ENCODE peak calls at places on chromosomes 2 and 18, in seven cellular contexts. J is cardiac muscle cell, S is left lung, B is transverse colon, H is HCT116, M is fibroblast of mammary gland, E is fibroblast of pulmonary artery. G is an unnamed sample.

GRCh38 chr2:138780451-138780880 is 276 bp upstream of the NXPH2 start:
- DNase-seq in J (peak), S (peak), B (no peak), H (no peak), M (no peak), E (no peak), G (no peak)

GRCh38 chr2:119255760-119256573 is 32.3 kb downstream of the STEAP3 start:
- DNase-seq in J (no peak), S (no peak), B (no peak), H (peak), M (peak), E (peak), G (peak)

GRCh38 chr2:134307334-134307733 is 53.5 kb downstream of the MGAT5 start:
- DNase-seq in J (no peak), S (no peak), B (no peak), H (no peak), M (no peak), E (peak), G (no peak)

GRCh38 chr2:142769761-142770160 is 107.7 kb upstream of the KYNU start:
- DNase-seq in J (no peak), S (no peak), B (no peak), H (no peak), M (no peak), E (no peak), G (peak)

GRCh38 chr2:221137385-221137784 is 434.7 kb downstream of the EPHA4 start:
- DNase-seq in J (no peak), S (no peak), B (no peak), H (no peak), M (no peak), E (no peak), G (no peak)

GRCh38 chr18:73593207-73593606 is 554.4 kb downstream of the FBXO15 start:
- DNase-seq in J (no peak), S (no peak), B (no peak), H (no peak), M (no peak), E (no peak), G (no peak)

GRCh38 chr2:56369316-56369715 is 185.5 kb downstream of the CCDC85A start:
- DNase-seq in J (no peak), S (no peak), B (no peak), H (no peak), M (peak), E (peak), G (no peak)

GRCh38 chr2:27795868-27796277 is 24.4 kb downstream of the MRPL33 start:
- DNase-seq in J (no peak), S (no peak), B (no peak), H (no peak), M (peak), E (no peak), G (no peak)

GRCh38 chr18:70384181-70384790 is 95.4 kb downstream of the SOCS6 start:
- DNase-seq in J (no peak), S (no peak), B (no peak), H (peak), M (peak), E (peak), G (peak)

GRCh38 chr2:58046335-58046584 is 346 bp upstream of the VRK2 start:
- DNase-seq in J (no peak), S (no peak), B (no peak), H (no peak), M (no peak), E (no peak), G (no peak)

GRCh38 chr2:71939588-71940535 is 207.8 kb downstream of the CYP26B1 start:
- DNase-seq in J (no peak), S (no peak), B (peak), H (no peak), M (no peak), E (no peak), G (no peak)

GRCh38 chr18:78776706-78777105 is 202.9 kb upstream of the SALL3 start:
- DNase-seq in J (no peak), S (peak), B (peak), H (no peak), M (no peak), E (no peak), G (no peak)

GRCh38 chr2:161036926-161037325 is 123.3 kb upstream of the TANK start:
- DNase-seq in J (no peak), S (no peak), B (no peak), H (no peak), M (peak), E (no peak), G (no peak)

GRCh38 chr2:181754136-181754535 is 73.8 kb upstream of the NEUROD1 start:
- DNase-seq in J (no peak), S (no peak), B (no peak), H (no peak), M (no peak), E (no peak), G (no peak)

GRCh38 chr2:86315084-86315483 is 22.3 kb downstream of the REEP1 start:
- DNase-seq in J (no peak), S (no peak), B (no peak), H (no peak), M (no peak), E (no peak), G (no peak)

GRCh38 chr2:240394549-240394948 is 40.9 kb upstream of the GPC1 start:
- DNase-seq in J (no peak), S (no peak), B (peak), H (no peak), M (no peak), E (no peak), G (no peak)

GRCh38 chr2:129400825-129401224 is 578.6 kb upstream of the RAB6C start:
- DNase-seq in J (peak), S (no peak), B (no peak), H (no peak), M (no peak), E (no peak), G (no peak)

GRCh38 chr2:43184339-43184895 is 42.0 kb downstream of the ZFP36L2 start:
- DNase-seq in J (no peak), S (no peak), B (peak), H (peak), M (peak), E (no peak), G (peak)

GRCh38 chr2:240921319-240922233 is 15.4 kb downstream of the CROCC2 start:
- DNase-seq in J (no peak), S (peak), B (peak), H (no peak), M (peak), E (peak), G (peak)

GRCh38 chr2:10140841-10141610 is 18.5 kb downstream of the RRM2 start:
- DNase-seq in J (no peak), S (no peak), B (no peak), H (no peak), M (no peak), E (no peak), G (no peak)

GRCh38 chr2:18345848-18346247 is 214.6 kb downstream of the RDH14 start:
- DNase-seq in J (peak), S (no peak), B (no peak), H (no peak), M (peak), E (peak), G (peak)

GRCh38 chr2:79100301-79100700 is 12.5 kb upstream of the REG1B start:
- DNase-seq in J (no peak), S (no peak), B (no peak), H (no peak), M (no peak), E (no peak), G (no peak)

GRCh38 chr2:98898423-98898841 is 37.6 kb downstream of the CRACDL start:
- DNase-seq in J (no peak), S (no peak), B (no peak), H (no peak), M (no peak), E (no peak), G (no peak)

GRCh38 chr2:165453672-165454071 is 15.8 kb upstream of the CSRNP3 start:
- DNase-seq in J (no peak), S (no peak), B (no peak), H (no peak), M (no peak), E (no peak), G (no peak)

GRCh38 chr2:165450141-165450540 is 19.4 kb upstream of the CSRNP3 start:
- DNase-seq in J (no peak), S (no peak), B (no peak), H (no peak), M (no peak), E (peak), G (no peak)

GRCh38 chr2:165452327-165452726 is 17.2 kb upstream of the CSRNP3 start:
- DNase-seq in J (no peak), S (no peak), B (no peak), H (no peak), M (no peak), E (no peak), G (no peak)

GRCh38 chr2:165455940-165456479 is 13.5 kb upstream of the CSRNP3 start:
- DNase-seq in J (no peak), S (no peak), B (no peak), H (no peak), M (no peak), E (no peak), G (no peak)

DNA sequence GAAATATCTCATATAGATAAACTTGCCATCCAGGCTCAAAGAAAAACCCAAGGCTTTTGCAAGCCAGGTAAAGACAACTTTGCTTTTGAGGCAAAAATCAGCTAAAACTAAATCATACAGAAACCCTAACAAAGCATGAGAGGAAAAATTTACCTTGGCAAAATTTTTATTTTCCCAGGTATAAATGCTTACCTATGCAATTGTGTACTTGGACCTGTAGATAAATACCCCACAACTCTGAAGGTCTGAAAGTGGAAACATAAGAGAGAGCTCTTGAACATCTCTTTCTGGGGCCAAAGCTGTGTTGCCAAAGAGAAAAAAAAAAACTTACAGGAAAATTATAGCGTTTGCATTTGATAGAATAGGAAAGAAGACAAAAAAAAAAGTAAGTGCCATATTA is 14.6 kb upstream of the CSRNP3 start:
- DNase-seq in J (no peak), S (no peak), B (no peak), H (no peak), M (no peak), E (no peak), G (no peak)
- TF ChIP-seq CTCF in J (no peak), S (no peak), B (no peak), H (no peak), M (no peak), E (no peak), G (no peak)

GRCh38 chr2:170817247-170817998 is 736 bp downstream of the GAD1 start:
- DNase-seq in J (peak), S (no peak), B (no peak), H (no peak), M (peak), E (peak), G (no peak)
- H3K4me3 ChIP-seq in J (peak), S (peak), B (peak), H (peak), M (no peak), E (no peak), G (peak)

GRCh38 chr2:212402316-212402715 is 136.3 kb downstream of the ERBB4 start:
- DNase-seq in J (no peak), S (no peak), B (no peak), H (no peak), M (no peak), E (no peak), G (no peak)
- TF ChIP-seq CTCF in J (no peak), S (no peak), B (no peak), H (no peak), M (no peak), E (no peak), G (no peak)

DNA sequence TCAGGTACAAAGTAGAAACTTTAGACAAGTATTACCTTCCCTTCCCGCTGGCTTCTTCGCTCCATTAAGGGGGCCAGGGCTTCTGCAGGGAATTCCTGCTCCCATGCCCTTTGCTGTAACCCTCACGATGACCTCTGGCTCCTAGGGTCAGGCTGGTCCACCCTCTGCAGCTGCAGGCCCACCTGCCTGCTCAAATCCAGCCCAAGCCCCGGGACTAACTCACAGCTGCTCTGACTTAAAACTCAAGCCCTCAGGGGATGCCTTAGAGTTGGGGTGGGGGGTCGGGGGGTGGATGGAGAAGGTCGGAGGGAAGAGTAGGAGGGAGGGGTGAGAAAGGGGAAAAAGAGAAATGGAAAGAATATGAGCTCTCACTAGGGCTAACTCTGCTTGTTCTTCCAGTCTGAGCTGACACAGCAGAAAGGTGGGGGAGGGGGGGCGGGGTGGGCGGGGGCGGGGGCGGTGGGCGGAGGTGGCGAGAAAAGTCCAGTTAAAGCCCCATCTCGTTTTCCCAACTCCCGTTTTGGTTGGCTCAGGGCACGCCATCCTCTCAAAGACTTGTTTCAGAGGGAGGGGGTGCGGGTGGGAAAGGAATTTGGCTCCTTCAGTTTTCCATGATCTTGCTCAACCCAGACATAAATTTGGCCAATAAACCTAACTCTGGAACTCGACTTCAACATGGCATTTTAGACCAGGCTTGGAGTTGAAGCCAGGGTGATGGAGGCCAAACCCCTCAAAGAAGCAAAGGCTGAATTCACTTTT is 4.7 kb downstream of the IGFBP5 start:
- DNase-seq in J (no peak), S (no peak), B (no peak), H (no peak), M (peak), E (peak), G (no peak)
- H3K4me3 ChIP-seq in J (peak), S (no peak), B (peak), H (no peak), M (no peak), E (no peak), G (no peak)

GRCh38 chr18:8367217-8367988 is 241.8 kb upstream of the RAB12 start:
- DNase-seq in J (peak), S (peak), B (peak), H (peak), M (no peak), E (peak), G (peak)
- TF ChIP-seq CTCF in J (peak), S (peak), B (peak), H (peak), M (no peak), E (peak), G (peak)

G was measured in epithelial cell of esophagus.